ENCODE peak calls at places on chromosome 1, in seven cellular contexts. One of them, this sample, is unnamed.

GRCh38 chr1:198763298-198763714 is 124.5 kb downstream of the PTPRC start:
- DNase-seq in IMR-90: peak; percentile 11
- DNase-seq in H1: no peak
- DNase-seq in A549: no peak
- DNase-seq in K562: no peak
- DNase-seq in SK-N-SH: no peak
- DNase-seq in GM12878: no peak
- DNase-seq in this sample: no peak

GRCh38 chr1:147598631-147599361 is 57.5 kb downstream of the BCL9 start:
- DNase-seq in IMR-90: peak; percentile 15
- DNase-seq in H1: no peak
- DNase-seq in A549: no peak
- DNase-seq in K562: no peak
- DNase-seq in SK-N-SH: peak; percentile 67
- DNase-seq in GM12878: no peak
- DNase-seq in this sample: no peak

GRCh38 chr1:113242481-113242880 is 147.8 kb upstream of the MAGI3 start:
- DNase-seq in IMR-90: no peak
- DNase-seq in H1: no peak
- DNase-seq in A549: no peak
- DNase-seq in K562: no peak
- DNase-seq in SK-N-SH: no peak
- DNase-seq in GM12878: no peak
- DNase-seq in this sample: no peak

GRCh38 chr1:39720094-39720999 is 18.3 kb upstream of the PPIE start:
- DNase-seq in IMR-90: peak; percentile 66
- DNase-seq in H1: no peak
- DNase-seq in A549: peak; percentile 56
- DNase-seq in K562: peak; percentile 48
- DNase-seq in SK-N-SH: peak; percentile 48
- DNase-seq in GM12878: no peak
- DNase-seq in this sample: peak; percentile 51

GRCh38 chr1:198970919-198971318 is 332.1 kb downstream of the PTPRC start:
- DNase-seq in IMR-90: peak; percentile 44
- DNase-seq in H1: no peak
- DNase-seq in A549: peak; percentile 25
- DNase-seq in K562: no peak
- DNase-seq in SK-N-SH: no peak
- DNase-seq in GM12878: no peak
- DNase-seq in this sample: peak; percentile 6

GRCh38 chr1:13754003-13754402 is 54.0 kb downstream of the PRDM2 start:
- DNase-seq in IMR-90: no peak
- DNase-seq in H1: no peak
- DNase-seq in A549: no peak
- DNase-seq in K562: no peak
- DNase-seq in SK-N-SH: no peak
- DNase-seq in GM12878: peak; percentile 32
- DNase-seq in this sample: no peak

GRCh38 chr1:235434001-235434400 is 66.8 kb downstream of the TBCE start:
- DNase-seq in IMR-90: no peak
- DNase-seq in H1: no peak
- DNase-seq in A549: no peak
- DNase-seq in K562: no peak
- DNase-seq in SK-N-SH: no peak
- DNase-seq in GM12878: no peak
- DNase-seq in this sample: no peak

GRCh38 chr1:238177960-238178359 is 287.2 kb upstream of the ZP4 start:
- DNase-seq in IMR-90: no peak
- DNase-seq in H1: peak; percentile 13
- DNase-seq in A549: no peak
- DNase-seq in K562: no peak
- DNase-seq in SK-N-SH: no peak
- DNase-seq in GM12878: no peak
- DNase-seq in this sample: no peak

GRCh38 chr1:112395261-112395831 is 668 bp upstream of the CTTNBP2NL start:
- DNase-seq in IMR-90: no peak
- DNase-seq in H1: no peak
- DNase-seq in A549: no peak
- DNase-seq in K562: no peak
- DNase-seq in SK-N-SH: no peak
- DNase-seq in GM12878: no peak
- DNase-seq in this sample: no peak

GRCh38 chr1:34266127-34266951 is 89.6 kb downstream of the C1orf94 start:
- DNase-seq in IMR-90: no peak
- DNase-seq in H1: no peak
- DNase-seq in A549: no peak
- DNase-seq in K562: no peak
- DNase-seq in SK-N-SH: peak; percentile 11
- DNase-seq in GM12878: no peak
- DNase-seq in this sample: no peak

GRCh38 chr1:61981870-61982660 is 212.6 kb upstream of the L1TD1 start:
- DNase-seq in IMR-90: no peak
- DNase-seq in H1: no peak
- DNase-seq in A549: no peak
- DNase-seq in K562: no peak
- DNase-seq in SK-N-SH: no peak
- DNase-seq in GM12878: no peak
- DNase-seq in this sample: no peak

GRCh38 chr1:61983236-61983635 is 211.4 kb upstream of the L1TD1 start:
- DNase-seq in IMR-90: no peak
- DNase-seq in H1: no peak
- DNase-seq in A549: no peak
- DNase-seq in K562: no peak
- DNase-seq in SK-N-SH: no peak
- DNase-seq in GM12878: no peak
- DNase-seq in this sample: no peak

GRCh38 chr1:61978866-61979265 is 215.8 kb upstream of the L1TD1 start:
- DNase-seq in IMR-90: no peak
- DNase-seq in H1: no peak
- DNase-seq in A549: no peak
- DNase-seq in K562: no peak
- DNase-seq in SK-N-SH: no peak
- DNase-seq in GM12878: no peak
- DNase-seq in this sample: no peak

GRCh38 chr1:61979729-61980128 is 214.9 kb upstream of the L1TD1 start:
- DNase-seq in IMR-90: no peak
- DNase-seq in H1: no peak
- DNase-seq in A549: no peak
- DNase-seq in K562: no peak
- DNase-seq in SK-N-SH: no peak
- DNase-seq in GM12878: no peak
- DNase-seq in this sample: no peak

DNA sequence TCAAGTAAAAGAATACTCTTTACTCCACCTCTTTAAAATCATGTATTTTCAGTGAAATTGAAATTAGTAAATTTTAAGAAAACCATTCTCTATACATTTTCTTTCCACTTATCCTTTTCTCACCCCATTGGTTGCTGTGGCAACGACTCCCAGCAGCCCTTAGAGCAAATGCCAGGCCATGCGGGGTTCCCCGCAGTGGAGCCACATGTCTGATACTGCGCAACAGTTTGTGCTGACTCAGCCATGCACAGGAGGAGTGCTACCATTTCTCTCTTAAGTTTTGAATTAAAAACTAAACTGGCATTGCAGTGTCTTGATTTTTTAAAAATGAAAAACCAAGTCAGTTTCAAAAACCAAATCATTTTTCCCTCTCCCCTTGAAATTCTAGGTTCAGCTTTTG is 214.1 kb upstream of the L1TD1 start:
- DNase-seq in IMR-90: no peak
- DNase-seq in H1: no peak
- DNase-seq in A549: peak; percentile 2
- DNase-seq in K562: no peak
- DNase-seq in SK-N-SH: peak; percentile 11
- DNase-seq in GM12878: no peak
- DNase-seq in this sample: no peak
- TF ChIP-seq RFX5 in IMR-90: no peak
- TF ChIP-seq RFX5 in H1: no peak
- TF ChIP-seq RFX5 in A549: no peak
- TF ChIP-seq RFX5 in K562: no peak
- TF ChIP-seq RFX5 in SK-N-SH: no peak
- TF ChIP-seq RFX5 in GM12878: no peak
- TF ChIP-seq RFX5 in this sample: no peak

DNA sequence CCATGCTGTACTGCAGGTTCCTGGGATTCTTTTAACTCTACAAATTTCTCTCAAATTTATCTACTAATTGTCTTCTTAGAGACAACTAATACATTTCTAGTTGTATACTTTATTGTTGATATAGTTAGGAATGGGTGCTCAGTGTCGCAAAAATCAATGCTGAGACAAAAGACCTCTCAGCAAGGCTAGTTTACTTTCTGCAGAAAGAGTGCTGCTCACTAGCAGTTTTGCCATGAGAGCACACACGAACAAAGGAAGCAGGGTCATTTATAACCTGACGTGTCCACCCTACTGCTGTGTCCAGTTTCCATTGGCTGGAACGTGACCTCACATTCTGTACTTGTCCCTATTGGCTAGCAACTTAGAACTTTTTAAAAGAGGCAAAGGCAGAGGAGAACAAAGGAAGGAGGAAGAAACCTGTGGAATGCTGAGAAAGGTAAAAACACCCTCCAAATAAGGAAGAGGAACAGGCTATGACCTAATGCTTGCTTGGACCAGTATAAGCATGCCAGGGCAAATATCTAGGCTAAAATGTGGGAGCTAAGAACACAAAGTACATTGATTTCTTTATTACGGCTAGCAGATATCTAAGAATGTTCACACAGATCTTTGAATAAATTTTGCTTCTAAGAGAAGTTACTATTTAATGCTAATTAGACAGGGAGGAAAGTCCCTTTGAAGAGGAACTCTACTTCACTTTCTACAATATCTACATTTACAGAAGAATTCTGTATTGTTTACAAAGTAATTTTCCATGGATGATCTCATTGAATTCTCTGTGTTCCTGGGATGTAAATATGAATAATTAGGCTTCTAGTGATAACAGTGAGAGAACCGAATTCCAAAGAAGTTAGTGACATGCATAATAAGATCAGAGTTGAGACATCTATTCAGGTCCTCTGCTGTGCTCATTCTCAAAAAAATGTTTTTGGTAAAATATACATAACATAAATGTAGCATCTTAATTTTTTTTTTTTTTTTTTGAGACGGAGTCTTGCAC is 86.0 kb upstream of the MAP10 start:
- DNase-seq in IMR-90: peak; percentile 41
- DNase-seq in H1: no peak
- DNase-seq in A549: no peak
- DNase-seq in K562: no peak
- DNase-seq in SK-N-SH: no peak
- DNase-seq in GM12878: no peak
- DNase-seq in this sample: no peak
- TF ChIP-seq RFX5 in IMR-90: no peak
- TF ChIP-seq RFX5 in H1: no peak
- TF ChIP-seq RFX5 in A549: no peak
- TF ChIP-seq RFX5 in K562: no peak
- TF ChIP-seq RFX5 in SK-N-SH: no peak
- TF ChIP-seq RFX5 in GM12878: no peak
- TF ChIP-seq RFX5 in this sample: no peak

DNA sequence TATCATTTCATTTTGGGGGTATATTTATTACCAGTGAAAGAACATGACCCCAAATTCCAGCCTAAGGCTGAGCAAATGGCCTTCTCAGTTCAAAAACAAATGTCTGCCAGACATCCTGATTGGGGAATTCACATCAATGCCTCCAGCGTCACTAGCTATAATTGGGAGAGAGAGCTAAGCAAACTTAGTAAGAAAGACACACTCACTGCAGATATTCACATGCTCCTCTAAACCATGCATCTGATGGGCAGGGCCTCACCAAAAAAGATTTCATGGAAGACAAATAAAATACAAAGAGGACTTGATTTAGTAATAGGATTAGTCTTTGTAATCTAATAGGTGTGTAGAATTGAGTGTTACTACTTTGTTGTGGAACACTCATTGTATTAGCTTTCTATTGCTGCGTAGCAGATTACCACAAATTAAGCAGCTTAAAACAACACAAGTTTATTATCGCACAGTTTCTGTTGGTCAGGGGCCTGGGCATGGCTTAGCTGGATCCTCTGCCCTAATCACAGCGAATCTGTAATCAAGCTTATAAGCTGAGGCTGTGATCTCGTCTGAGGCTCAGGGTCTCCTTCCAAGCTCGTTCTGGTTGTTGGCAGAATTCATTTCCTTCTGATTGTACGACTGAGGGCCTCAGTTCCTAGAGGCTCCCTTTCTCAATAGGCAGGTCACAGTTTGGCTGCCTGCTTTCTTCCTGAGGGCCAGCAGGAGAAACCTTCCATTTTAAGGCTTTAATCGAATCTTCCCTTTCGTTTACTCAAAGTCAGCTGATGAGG is 243.0 kb downstream of the PBX1 start:
- DNase-seq in IMR-90: no peak
- DNase-seq in H1: no peak
- DNase-seq in A549: no peak
- DNase-seq in K562: no peak
- DNase-seq in SK-N-SH: no peak
- DNase-seq in GM12878: no peak
- DNase-seq in this sample: no peak
- TF ChIP-seq RFX5 in IMR-90: no peak
- TF ChIP-seq RFX5 in H1: no peak
- TF ChIP-seq RFX5 in A549: no peak
- TF ChIP-seq RFX5 in K562: no peak
- TF ChIP-seq RFX5 in SK-N-SH: no peak
- TF ChIP-seq RFX5 in GM12878: no peak
- TF ChIP-seq RFX5 in this sample: no peak

GRCh38 chr1:17177654-17178053 is 27.3 kb upstream of the PADI1 start:
- DNase-seq in IMR-90: no peak
- DNase-seq in H1: no peak
- DNase-seq in A549: no peak
- DNase-seq in K562: no peak
- DNase-seq in SK-N-SH: no peak
- DNase-seq in GM12878: no peak
- DNase-seq in this sample: no peak
- TF ChIP-seq RFX5 in IMR-90: no peak
- TF ChIP-seq RFX5 in H1: no peak
- TF ChIP-seq RFX5 in A549: no peak
- TF ChIP-seq RFX5 in K562: no peak
- TF ChIP-seq RFX5 in SK-N-SH: no peak
- TF ChIP-seq RFX5 in GM12878: no peak
- TF ChIP-seq RFX5 in this sample: no peak

DNA sequence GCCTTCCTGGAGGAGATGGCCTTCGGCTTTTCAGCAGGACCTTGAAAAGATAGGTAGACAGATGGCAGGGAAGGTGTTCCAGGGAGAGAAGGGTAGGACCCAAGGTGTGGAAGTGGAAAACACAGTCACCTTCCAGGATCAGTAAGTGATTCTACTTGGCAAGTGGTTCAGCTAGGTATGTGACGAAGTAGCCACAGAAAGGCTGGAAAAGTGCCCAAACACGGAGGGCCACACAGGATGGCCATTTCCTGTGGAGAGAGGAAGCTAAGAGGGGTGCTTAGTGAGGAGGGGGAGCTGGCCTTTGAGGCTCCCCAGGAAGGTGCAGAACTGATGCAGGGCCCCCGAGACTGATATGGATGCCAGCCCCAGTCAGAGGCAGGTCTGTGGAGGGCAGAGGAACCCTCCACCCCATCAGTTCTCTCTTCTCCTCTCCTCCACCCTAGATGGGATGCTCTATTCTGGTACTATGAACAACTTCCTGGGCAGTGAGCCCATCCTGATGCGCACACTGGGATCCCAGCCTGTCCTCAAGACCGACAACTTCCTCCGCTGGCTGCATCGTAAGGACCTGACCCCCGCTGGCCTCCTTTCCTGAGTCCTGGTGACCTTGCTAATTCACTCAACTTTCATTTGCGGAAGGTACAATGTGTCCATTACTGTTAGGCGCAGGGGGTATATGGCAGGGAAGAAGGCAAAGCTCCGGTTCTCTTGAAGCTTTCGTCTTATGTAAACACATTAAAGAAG is 6.8 kb downstream of the SEMA4A start:
- DNase-seq in IMR-90: no peak
- DNase-seq in H1: no peak
- DNase-seq in A549: no peak
- DNase-seq in K562: no peak
- DNase-seq in SK-N-SH: no peak
- DNase-seq in GM12878: no peak
- DNase-seq in this sample: no peak
- TF ChIP-seq RFX5 in IMR-90: no peak
- TF ChIP-seq RFX5 in H1: no peak
- TF ChIP-seq RFX5 in A549: no peak
- TF ChIP-seq RFX5 in K562: no peak
- TF ChIP-seq RFX5 in SK-N-SH: no peak
- TF ChIP-seq RFX5 in GM12878: no peak
- TF ChIP-seq RFX5 in this sample: no peak